ENCODE peak calls at places on chromosomes 6 and 20, in nine cellular contexts. N is SJSA1; V is adrenal gland; K is tibial nerve; L is fibroblast of lung; I is CD8-positive, alpha-beta T cell; C is GM23338; H is gastrocnemius medialis; Z is tibial artery. B is an unnamed sample.

GRCh38 chr20:36306557-36307411 is 645 bp downstream of the DLGAP4 start:
- DNase-seq in H (no peak), C (peak; percentile 45), V (no peak), N (no peak), L (no peak), I (no peak), Z (no peak), K (no peak), B (no peak)

GRCh38 chr6:44507014-44507413 is 119.5 kb downstream of the CDC5L start:
- DNase-seq in H (no peak), K (no peak), N (no peak), I (no peak), L (no peak), C (no peak), Z (no peak), V (no peak), B (no peak)

GRCh38 chr20:51531141-51531710 is 11.3 kb downstream of the NFATC2 start:
- DNase-seq in Z (no peak), L (no peak), K (no peak), C (no peak), V (no peak), N (no peak), H (no peak), I (no peak), B (no peak)

GRCh38 chr6:11329841-11330765 is 97.6 kb upstream of the NEDD9 start:
- DNase-seq in V (no peak), L (no peak), N (no peak), K (no peak), H (no peak), C (no peak), Z (no peak), I (no peak), B (no peak)

GRCh38 chr20:25580711-25581110 is 4.6 kb downstream of the NINL start:
- DNase-seq in V (no peak), I (no peak), N (no peak), K (no peak), C (no peak), H (no peak), L (no peak), Z (no peak), B (no peak)

GRCh38 chr6:153392156-153392555 is 261.1 kb upstream of the RGS17 start:
- DNase-seq in V (no peak), Z (no peak), N (no peak), K (no peak), C (no peak), I (no peak), H (no peak), L (no peak), B (no peak)

GRCh38 chr6:111276335-111276734 is 189.0 kb downstream of the SLC16A10 start:
- DNase-seq in V (no peak), Z (no peak), H (no peak), N (no peak), I (no peak), K (no peak), C (no peak), L (no peak), B (no peak)

GRCh38 chr20:39983655-39984054 is 705.4 kb downstream of the MAFB start:
- DNase-seq in Z (no peak), C (no peak), I (no peak), K (no peak), V (no peak), N (no peak), H (no peak), L (no peak), B (no peak)

GRCh38 chr20:48772183-48772976 is 55.4 kb downstream of the PREX1 start:
- DNase-seq in C (no peak), L (no peak), H (peak; percentile 22), I (no peak), V (peak; percentile 71), Z (peak; percentile 78), K (peak; percentile 51), N (no peak), B (no peak)

GRCh38 chr20:50089787-50090177 is 23.2 kb downstream of the UBE2V1 start:
- DNase-seq in Z (no peak), K (no peak), L (no peak), H (no peak), I (no peak), C (no peak), N (no peak), V (no peak), B (no peak)

GRCh38 chr6:159935065-159935464 is 33.8 kb upstream of the IGF2R start:
- DNase-seq in Z (no peak), V (no peak), I (no peak), C (no peak), H (no peak), N (no peak), L (no peak), K (no peak), B (no peak)

GRCh38 chr6:53979468-53980067 is 131.7 kb upstream of the MLIP start:
- DNase-seq in H (no peak), C (peak; percentile 76), I (no peak), N (peak; percentile 44), V (peak; percentile 44), L (peak; percentile 69), K (peak; percentile 64), Z (no peak), B (no peak)

GRCh38 chr6:42423244-42423643 is 28.5 kb downstream of the TRERF1 start:
- DNase-seq in H (no peak), K (no peak), Z (no peak), N (no peak), L (no peak), C (no peak), I (peak; percentile 49), V (no peak), B (no peak)

GRCh38 chr6:11258260-11259237 is 26.1 kb upstream of the NEDD9 start:
- DNase-seq in V (no peak), I (no peak), Z (no peak), H (no peak), C (no peak), L (no peak), K (no peak), N (no peak), B (no peak)

DNA sequence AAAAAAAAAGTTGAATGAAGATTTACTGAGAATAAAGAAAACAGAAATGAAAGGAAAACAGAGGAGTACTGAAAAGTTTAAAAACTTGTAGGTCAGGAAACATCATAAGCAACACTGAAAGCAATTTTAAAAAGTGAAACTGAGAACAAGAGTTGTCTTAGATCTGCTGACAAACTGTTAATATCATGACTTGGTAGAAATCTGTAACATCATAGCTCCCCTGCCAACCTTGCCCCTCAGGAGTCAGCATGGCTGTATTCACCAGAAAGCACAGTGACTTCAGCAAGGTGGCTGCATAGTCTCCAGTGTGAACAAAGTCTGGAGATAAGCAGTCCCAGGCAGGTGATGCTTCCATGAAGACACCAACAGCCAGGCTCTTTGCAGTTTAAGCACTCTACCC is 5.3 kb downstream of the NAA20 start:
- DNase-seq in I (no peak), H (no peak), N (no peak), V (no peak), K (no peak), C (no peak), Z (no peak), L (no peak), B (no peak)
- H3K27ac ChIP-seq in I (no peak overlapping the region), H (no peak overlapping the region), N (no peak overlapping the region), V (no peak overlapping the region), K (no peak overlapping the region), C (no peak overlapping the region), Z (no peak overlapping the region), L (no peak overlapping the region), B (no peak overlapping the region)

GRCh38 chr20:31475032-31475431 is at the start of the genes DEFB124 and REM1:
- DNase-seq in L (no peak), Z (peak; percentile 75), H (no peak), V (no peak), I (no peak), K (no peak), C (peak; percentile 89), N (no peak), B (no peak)
- H3K27me3 ChIP-seq in L (peaks cover 22% of the 10 kb centered on the region), Z (no peaks in the 10 kb centered on the region), H (peaks cover 19% of the 10 kb centered on the region), V (peaks cover 17% of the 10 kb centered on the region), I (peaks cover 6% of the 10 kb centered on the region), K (no peaks in the 10 kb centered on the region), C (peaks cover 70% of the 10 kb centered on the region), N (peaks cover 23% of the 10 kb centered on the region), B (no peaks in the 10 kb centered on the region)

GRCh38 chr6:33788694-33789549 is at the start of gene LEMD2:
- DNase-seq in H (peak; percentile 89), V (peak; percentile 95), N (peak; percentile 95), Z (peak; percentile 96), C (peak; percentile 93), I (peak; percentile 95), L (peak; percentile 95), K (peak; percentile 90), B (peak; percentile 76)
- H3K4me1 ChIP-seq in H (peaks cover 36% of the 10 kb centered on the region), V (peaks cover 20% of the 10 kb centered on the region), N (peaks cover 43% of the 10 kb centered on the region), Z (peaks cover 24% of the 10 kb centered on the region), C (peaks cover 61% of the 10 kb centered on the region), I (peaks cover 41% of the 10 kb centered on the region), L (peaks cover 8% of the 10 kb centered on the region), K (no peaks in the 10 kb centered on the region), B (peaks cover 17% of the 10 kb centered on the region)

GRCh38 chr20:31669876-31670275 is 32.2 kb downstream of the COX4I2 start:
- DNase-seq in Z (no peak), H (no peak), I (no peak), K (no peak), V (no peak), C (peak; percentile 55), L (no peak), N (no peak), B (no peak)
- H3K27ac ChIP-seq in Z (peak overlapping the region; percentile 88), H (peak overlapping the region; percentile 92), I (no peak overlapping the region), K (peak overlapping the region; percentile 99), V (no peak overlapping the region), C (peak overlapping the region; percentile 63), L (no peak overlapping the region), N (peak overlapping the region; percentile 53), B (peak overlapping the region; percentile 92)

GRCh38 chr20:2747676-2748235 is 52.7 kb downstream of the CPXM1 start:
- DNase-seq in K (no peak), N (no peak), I (peak; percentile 23), Z (no peak), C (no peak), H (no peak), V (no peak), L (no peak), B (no peak)
- H3K27me3 ChIP-seq in K (no peaks in the 10 kb centered on the region), N (no peaks in the 10 kb centered on the region), I (no peaks in the 10 kb centered on the region), Z (peaks cover 31% of the 10 kb centered on the region), C (peaks cover 97% of the 10 kb centered on the region), H (peaks cover 44% of the 10 kb centered on the region), V (peaks cover 2% of the 10 kb centered on the region), L (peaks cover 12% of the 10 kb centered on the region), B (no peaks in the 10 kb centered on the region)

GRCh38 chr20:63284083-63284440 is 8.9 kb upstream of the COL20A1 start:
- DNase-seq in L (no peak), C (no peak), I (no peak), H (no peak), Z (no peak), N (no peak), K (no peak), V (no peak), B (no peak)

GRCh38 chr20:63282946-63283345 is 10.0 kb upstream of the COL20A1 start:
- DNase-seq in L (no peak), C (no peak), H (no peak), Z (no peak), K (no peak), N (no peak), V (no peak), I (no peak), B (no peak)

GRCh38 chr20:63284544-63284949 is 8.4 kb upstream of the COL20A1 start:
- DNase-seq in N (no peak), C (no peak), Z (no peak), K (no peak), V (no peak), I (no peak), L (no peak), H (no peak), B (no peak)

GRCh38 chr20:63284981-63285524 is 7.9 kb upstream of the COL20A1 start:
- DNase-seq in V (no peak), K (no peak), Z (no peak), N (no peak), L (no peak), H (no peak), I (no peak), C (no peak), B (no peak)

GRCh38 chr20:63283397-63284082 is 9.4 kb upstream of the COL20A1 start:
- DNase-seq in H (no peak), K (no peak), C (no peak), I (no peak), Z (no peak), L (no peak), N (no peak), V (no peak), B (no peak)
- H3K4me1 ChIP-seq in H (no peaks in the 10 kb centered on the region), K (no peaks in the 10 kb centered on the region), C (no peaks in the 10 kb centered on the region), I (no peaks in the 10 kb centered on the region), Z (no peaks in the 10 kb centered on the region), L (no peaks in the 10 kb centered on the region), N (no peaks in the 10 kb centered on the region), V (no peaks in the 10 kb centered on the region), B (no peaks in the 10 kb centered on the region)